ENCODE peak calls at places on chromosomes 13 and 19, in four cellular contexts. One of them, this sample, is unnamed.
A peak's percentile ranks its signal among the peaks of the same experiment; 100 is the strongest.

GRCh38 chr19:29623726-29624488 is 17.8 kb downstream of the POP4 start:
- DNase-seq in body of pancreas: no peak
- DNase-seq in stomach: no peak
- DNase-seq in adipocyte: no peak
- DNase-seq in this sample: no peak

GRCh38 chr13:79423801-79424642 is 18.0 kb upstream of the RBM26 start:
- DNase-seq in stomach: no peak
- DNase-seq in adipocyte: peak; percentile 82
- DNase-seq in body of pancreas: peak; percentile 14
- DNase-seq in this sample: peak; percentile 47

GRCh38 chr19:40503300-40503699 is 36.5 kb downstream of the SPTBN4 start:
- DNase-seq in stomach: no peak
- DNase-seq in body of pancreas: peak; percentile 40
- DNase-seq in adipocyte: no peak
- DNase-seq in this sample: no peak

GRCh38 chr19:16889429-16889882 is 657 bp downstream of the F2RL3 start:
- DNase-seq in adipocyte: no peak
- DNase-seq in stomach: no peak
- DNase-seq in body of pancreas: no peak
- DNase-seq in this sample: no peak

GRCh38 chr13:39876258-39876657 is 220.8 kb downstream of the COG6 start:
- DNase-seq in body of pancreas: no peak
- DNase-seq in adipocyte: peak; percentile 73
- DNase-seq in stomach: no peak
- DNase-seq in this sample: peak; percentile 76

GRCh38 chr19:10920781-10921180 is 7.7 kb downstream of the YIPF2 start:
- DNase-seq in stomach: no peak
- DNase-seq in adipocyte: no peak
- DNase-seq in body of pancreas: no peak
- DNase-seq in this sample: no peak

GRCh38 chr13:44313674-44314073 is 60.0 kb upstream of the SERP2 start:
- DNase-seq in body of pancreas: no peak
- DNase-seq in adipocyte: peak; percentile 40
- DNase-seq in stomach: no peak
- DNase-seq in this sample: peak; percentile 92

GRCh38 chr13:99376924-99377323 is 69.7 kb upstream of the GPR183 start:
- DNase-seq in body of pancreas: no peak
- DNase-seq in stomach: no peak
- DNase-seq in adipocyte: no peak
- DNase-seq in this sample: no peak

GRCh38 chr13:24456396-24456795 is 56.2 kb downstream of the PARP4 start:
- DNase-seq in stomach: no peak
- DNase-seq in body of pancreas: no peak
- DNase-seq in adipocyte: no peak
- DNase-seq in this sample: no peak
- H3K36me3 ChIP-seq in stomach: peaks cover 43% of the 10 kb centered on the region
- H3K36me3 ChIP-seq in body of pancreas: no peaks in the 10 kb centered on the region
- H3K36me3 ChIP-seq in adipocyte: peaks cover 64% of the 10 kb centered on the region
- H3K36me3 ChIP-seq in this sample: peaks cover 6% of the 10 kb centered on the region

GRCh38 chr19:55246462-55247451 is 12.1 kb downstream of the PPP6R1 start:
- DNase-seq in stomach: no peak
- DNase-seq in body of pancreas: no peak
- DNase-seq in adipocyte: no peak
- DNase-seq in this sample: no peak
- H3K36me3 ChIP-seq in stomach: peaks cover 49% of the 10 kb centered on the region
- H3K36me3 ChIP-seq in body of pancreas: peaks cover 17% of the 10 kb centered on the region
- H3K36me3 ChIP-seq in adipocyte: peaks cover 46% of the 10 kb centered on the region
- H3K36me3 ChIP-seq in this sample: peaks cover 16% of the 10 kb centered on the region

GRCh38 chr19:4851551-4852290 is 15.7 kb downstream of the PLIN3 start:
- DNase-seq in body of pancreas: peak; percentile 63
- DNase-seq in adipocyte: peak; percentile 76
- DNase-seq in stomach: peak; percentile 72
- DNase-seq in this sample: no peak
- H3K36me3 ChIP-seq in body of pancreas: no peaks in the 10 kb centered on the region
- H3K36me3 ChIP-seq in adipocyte: peaks cover 89% of the 10 kb centered on the region
- H3K36me3 ChIP-seq in stomach: peaks cover 13% of the 10 kb centered on the region
- H3K36me3 ChIP-seq in this sample: peaks cover 29% of the 10 kb centered on the region

DNA sequence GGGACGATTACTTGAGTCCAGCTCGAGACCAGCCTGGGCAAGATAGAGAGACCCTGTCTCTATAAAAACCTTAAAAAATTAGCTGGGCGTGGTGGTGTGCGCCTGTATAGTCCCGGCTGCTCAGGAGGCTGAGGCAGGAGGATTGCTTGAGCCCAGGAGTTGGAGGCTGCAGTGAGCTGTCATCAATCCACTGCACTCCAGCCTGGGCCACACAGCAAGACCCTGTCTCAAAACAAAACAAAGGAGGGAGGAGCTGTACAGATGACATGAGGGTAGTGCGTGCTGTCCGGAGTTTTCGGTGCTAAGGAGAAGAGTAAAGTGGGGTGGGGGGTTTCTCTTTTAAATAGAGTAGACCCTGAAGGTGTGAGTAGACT is 22.6 kb downstream of the HDGFL2 start:
- DNase-seq in adipocyte: no peak
- DNase-seq in body of pancreas: no peak
- DNase-seq in stomach: no peak
- DNase-seq in this sample: no peak
- H3K36me3 ChIP-seq in adipocyte: peaks cover 74% of the 10 kb centered on the region
- H3K36me3 ChIP-seq in body of pancreas: peaks cover 9% of the 10 kb centered on the region
- H3K36me3 ChIP-seq in stomach: peaks cover 68% of the 10 kb centered on the region
- H3K36me3 ChIP-seq in this sample: peaks cover 35% of the 10 kb centered on the region

GRCh38 chr13:113821847-113822246 is 42.0 kb downstream of the GAS6 start:
- DNase-seq in body of pancreas: no peak
- DNase-seq in stomach: no peak
- DNase-seq in adipocyte: no peak
- DNase-seq in this sample: no peak

GRCh38 chr13:113822266-113822665 is 41.6 kb downstream of the GAS6 start:
- DNase-seq in body of pancreas: no peak
- DNase-seq in stomach: no peak
- DNase-seq in adipocyte: no peak
- DNase-seq in this sample: no peak

GRCh38 chr13:113819341-113819730 is 44.5 kb downstream of the GAS6 start:
- DNase-seq in adipocyte: no peak
- DNase-seq in stomach: no peak
- DNase-seq in body of pancreas: no peak
- DNase-seq in this sample: no peak

GRCh38 chr13:113819731-113820715 is 43.9 kb downstream of the GAS6 start:
- DNase-seq in body of pancreas: no peak
- DNase-seq in adipocyte: no peak
- DNase-seq in stomach: no peak
- DNase-seq in this sample: peak; percentile 25

GRCh38 chr13:113820813-113821651 is 42.8 kb downstream of the GAS6 start:
- DNase-seq in adipocyte: peak; percentile 95
- DNase-seq in body of pancreas: peak; percentile 59
- DNase-seq in stomach: no peak
- DNase-seq in this sample: peak; percentile 99
- H3K36me3 ChIP-seq in adipocyte: peaks cover 22% of the 10 kb centered on the region
- H3K36me3 ChIP-seq in body of pancreas: peaks cover 4% of the 10 kb centered on the region
- H3K36me3 ChIP-seq in stomach: peaks cover 14% of the 10 kb centered on the region
- H3K36me3 ChIP-seq in this sample: peaks cover 47% of the 10 kb centered on the region

GRCh38 chr19:5050016-5050656 is 81.2 kb downstream of the KDM4B start:
- DNase-seq in stomach: no peak
- DNase-seq in adipocyte: no peak
- DNase-seq in body of pancreas: no peak
- DNase-seq in this sample: no peak
- H3K36me3 ChIP-seq in stomach: peaks cover 20% of the 10 kb centered on the region
- H3K36me3 ChIP-seq in adipocyte: peaks cover 36% of the 10 kb centered on the region
- H3K36me3 ChIP-seq in body of pancreas: no peaks in the 10 kb centered on the region
- H3K36me3 ChIP-seq in this sample: peaks cover 13% of the 10 kb centered on the region

This sample was measured in fibroblast of lung.